ENCODE peak calls at places on chromosomes 12 and 14, in four cellular contexts. T, Z, E and V are unnamed samples.

GRCh38 chr12:111034911-111035577 is 114.7 kb upstream of the MYL2 start:
- DNase-seq in T (peak; percentile 13), E (peak; percentile 1), Z (no peak), V (peak; percentile 4)

GRCh38 chr12:1768585-1768984 is 51.8 kb upstream of the LRTM2 start:
- DNase-seq in Z (no peak), T (no peak), E (no peak), V (no peak)

GRCh38 chr12:77232045-77232444 is 166.7 kb upstream of the E2F7 start:
- DNase-seq in E (no peak), Z (peak; percentile 57), T (no peak), V (peak; percentile 67)

GRCh38 chr12:59833408-59833807 is 237.6 kb downstream of the SLC16A7 start:
- DNase-seq in E (no peak), Z (peak; percentile 4), T (no peak), V (peak; percentile 20)

GRCh38 chr12:102873077-102873476 is 44.0 kb downstream of the PAH start:
- DNase-seq in E (peak; percentile 37), T (no peak), Z (no peak), V (no peak)

GRCh38 chr12:67356400-67356799 is 87.2 kb downstream of the CAND1 start:
- DNase-seq in T (no peak), E (no peak), Z (no peak), V (no peak)

GRCh38 chr14:94933411-94933964 is 163.6 kb upstream of the GSC start:
- DNase-seq in Z (no peak), T (no peak), E (no peak), V (peak; percentile 20)

GRCh38 chr12:26668230-26668629 is 164.8 kb downstream of the ITPR2 start:
- DNase-seq in E (no peak), Z (no peak), T (no peak), V (no peak)

GRCh38 chr12:91099836-91100235 is 11.5 kb downstream of the LUM start:
- DNase-seq in Z (no peak), T (no peak), E (no peak), V (peak; percentile 3)

GRCh38 chr12:47562201-47562600 is 143.6 kb downstream of the RPAP3 start:
- DNase-seq in E (no peak), Z (no peak), T (no peak), V (no peak)

GRCh38 chr12:87975879-87976278 is 53.3 kb downstream of the C12orf50 start:
- DNase-seq in Z (no peak), T (no peak), E (no peak), V (no peak)

GRCh38 chr12:132445884-132446471 is 44.0 kb upstream of the FBRSL1 start:
- DNase-seq in E (peak; percentile 68), T (peak; percentile 92), Z (peak; percentile 70), V (peak; percentile 82)

GRCh38 chr14:64951291-64951690 is 8.7 kb upstream of the GPX2 start:
- DNase-seq in T (no peak), Z (no peak), E (no peak), V (no peak)

GRCh38 chr14:37623552-37623951 is 28.1 kb downstream of the TTC6 start:
- DNase-seq in Z (peak; percentile 81), T (no peak), E (peak; percentile 85), V (peak; percentile 91)

GRCh38 chr14:73786942-73787759 is 64.5 kb upstream of the PTGR2 start:
- DNase-seq in Z (peak; percentile 35), E (peak; percentile 55), T (peak; percentile 83), V (peak; percentile 76)

GRCh38 chr14:65421201-65421981 is 8.9 kb downstream of the FUT8 start:
- DNase-seq in E (peak; percentile 96), Z (peak; percentile 78), T (peak; percentile 9), V (peak; percentile 89)

GRCh38 chr14:70888151-70888499 is 19.1 kb upstream of the PCNX1 start:
- DNase-seq in T (no peak), E (no peak), Z (no peak), V (no peak)

GRCh38 chr14:44701563-44702263 is 194.6 kb upstream of the FSCB start:
- DNase-seq in Z (peak; percentile 2), T (peak; percentile 3), E (peak; percentile 43), V (no peak)

GRCh38 chr14:87133073-87133815 is 859.7 kb downstream of the GALC start:
- DNase-seq in Z (peak; percentile 94), T (no peak), E (peak; percentile 97), V (peak; percentile 77)

GRCh38 chr12:12901158-12901791 is 9.9 kb downstream of the GPRC5A start:
- DNase-seq in T (peak; percentile 24), E (peak; percentile 91), Z (peak; percentile 94), V (peak; percentile 98)

GRCh38 chr12:75656650-75657049 is 145.2 kb upstream of the KRR1 start:
- DNase-seq in Z (peak; percentile 95), T (no peak), E (peak; percentile 98), V (peak; percentile 73)

GRCh38 chr14:96698846-96699543 is 98.2 kb upstream of the VRK1 start:
- DNase-seq in Z (no peak), E (no peak), T (no peak), V (no peak)

GRCh38 chr12:24553259-24553658 is 395.6 kb downstream of the BCAT1 start:
- DNase-seq in T (no peak), E (no peak), Z (no peak), V (no peak)

GRCh38 chr14:36818794-36819384 is 157.2 kb downstream of the PAX9 start:
- DNase-seq in T (peak; percentile 25), Z (no peak), E (peak; percentile 3), V (peak; percentile 57)

GRCh38 chr12:104377507-104377812 is 73.9 kb downstream of the EID3 start:
- DNase-seq in Z (no peak), E (no peak), T (no peak), V (no peak)

GRCh38 chr12:112325157-112325556 is 57.1 kb downstream of the HECTD4 start:
- DNase-seq in T (no peak), Z (no peak), E (no peak), V (no peak)

GRCh38 chr12:54216580-54217308 is 28.0 kb upstream of the SMUG1 start:
- DNase-seq in Z (peak; percentile 75), T (peak; percentile 94), E (peak; percentile 85), V (peak; percentile 89)

GRCh38 chr14:23481362-23481970 is 12.0 kb downstream of the NGDN start:
- DNase-seq in Z (peak; percentile 23), T (peak; percentile 82), E (no peak), V (peak; percentile 45)

GRCh38 chr12:33546004-33546403 is 106.4 kb upstream of the SYT10 start:
- DNase-seq in E (no peak), Z (no peak), T (no peak), V (no peak)

GRCh38 chr14:79587194-79587593 is 624.1 kb downstream of the DIO2 start:
- DNase-seq in Z (no peak), T (no peak), E (peak; percentile 34), V (no peak)

GRCh38 chr14:101364503-101365328 is 196.6 kb upstream of the DIO3 start:
- DNase-seq in T (peak; percentile 15), Z (no peak), E (no peak), V (peak; percentile 23)

GRCh38 chr14:58104808-58105207 is 47.2 kb downstream of the ARMH4 start:
- DNase-seq in E (peak; percentile 57), T (no peak), Z (peak; percentile 86), V (peak; percentile 84)

GRCh38 chr14:56590535-56590951 is 10.9 kb downstream of the TMEM260 start:
- DNase-seq in Z (no peak), E (no peak), T (peak; percentile 75), V (no peak)

GRCh38 chr14:66381765-66382164 is 104.4 kb upstream of the CCDC196 start:
- DNase-seq in T (no peak), Z (no peak), E (no peak), V (no peak)

GRCh38 chr14:100443643-100444042 is 120.5 kb downstream of the SLC25A47 start:
- DNase-seq in T (no peak), E (peak; percentile 38), Z (peak; percentile 41), V (peak; percentile 86)